ENCODE peak calls at places on chromosomes 3 and 15, in seven cellular contexts. M is GM10248, V is PC-9, P is heart right ventricle, G is breast epithelium, K is tibial artery, J is endothelial cell of umbilical vein. N is an unnamed sample.

GRCh38 chr3:101533603-101533968 is 20.6 kb upstream of the SENP7 start:
- DNase-seq in M (no peak), V (no peak), P (no peak), G (no peak), K (no peak), J (no peak), N (no peak)

GRCh38 chr15:101841656-101842055 is 29.7 kb downstream of the OR4F15 start:
- DNase-seq in M (no peak), V (no peak), P (no peak), G (no peak), K (no peak), J (no peak), N (no peak)

GRCh38 chr3:98021821-98022220 is 13.3 kb downstream of the GABRR3 start:
- DNase-seq in M (no peak), V (no peak), P (no peak), G (no peak), K (no peak), J (no peak), N (no peak)

GRCh38 chr3:184379375-184380209 is at the start of gene CHRD:
- DNase-seq in M (no peak), V (no peak), P (no peak), G (no peak), K (no peak), J (no peak), N (peak)

GRCh38 chr15:51424780-51425179 is 83.3 kb downstream of the GLDN start:
- DNase-seq in M (no peak), V (peak), P (no peak), G (no peak), K (no peak), J (peak), N (no peak)

GRCh38 chr3:59867185-59868002 is 817.6 kb upstream of the CFAP20DC start:
- DNase-seq in M (no peak), V (no peak), P (no peak), G (no peak), K (no peak), J (no peak), N (no peak)

GRCh38 chr3:100123112-100123511 is 8.8 kb upstream of the FILIP1L start:
- DNase-seq in M (no peak), V (no peak), P (no peak), G (no peak), K (no peak), J (no peak), N (no peak)

GRCh38 chr3:147354621-147355020 is 51.7 kb downstream of the ZIC4 start:
- DNase-seq in M (no peak), V (no peak), P (no peak), G (no peak), K (no peak), J (no peak), N (no peak)

GRCh38 chr15:100726426-100727190 is 124.2 kb downstream of the ASB7 start:
- DNase-seq in M (peak), V (no peak), P (no peak), G (no peak), K (no peak), J (no peak), N (peak)

GRCh38 chr3:11591006-11591360 is 52.7 kb downstream of the VGLL4 start:
- DNase-seq in M (no peak), V (no peak), P (no peak), G (no peak), K (no peak), J (no peak), N (no peak)

GRCh38 chr15:64636101-64636500 is 139.3 kb downstream of the RBPMS2 start:
- DNase-seq in M (no peak), V (no peak), P (no peak), G (no peak), K (no peak), J (peak), N (no peak)

GRCh38 chr15:64695571-64695992 is 79.8 kb downstream of the RBPMS2 start:
- DNase-seq in M (no peak), V (no peak), P (peak), G (no peak), K (peak), J (no peak), N (no peak)

GRCh38 chr3:171284308-171285075 is 175.7 kb downstream of the TNIK start:
- DNase-seq in M (peak), V (peak), P (peak), G (no peak), K (peak), J (peak), N (peak)

GRCh38 chr15:34588046-34588674 is 4.7 kb upstream of the GOLGA8B start:
- DNase-seq in M (peak), V (peak), P (peak), G (peak), K (peak), J (peak), N (peak)

GRCh38 chr15:55289011-55289572 is 521 bp downstream of the RAB27A start:
- DNase-seq in M (peak), V (peak), P (no peak), G (peak), K (peak), J (peak), N (peak)

GRCh38 chr15:35479423-35479822 is 66.5 kb downstream of the DPH6 start:
- DNase-seq in M (no peak), V (no peak), P (no peak), G (no peak), K (no peak), J (no peak), N (no peak)

GRCh38 chr3:155232605-155233004 is 60.9 kb downstream of the STRIT1 start:
- DNase-seq in M (no peak), V (peak), P (peak), G (peak), K (peak), J (no peak), N (no peak)

GRCh38 chr15:69760263-69760855 is 307.7 kb downstream of the RPLP1 start:
- DNase-seq in M (no peak), V (no peak), P (no peak), G (no peak), K (peak), J (no peak), N (no peak)

GRCh38 chr15:59376735-59377134 is 4.1 kb upstream of the MYO1E start:
- DNase-seq in M (no peak), V (no peak), P (no peak), G (no peak), K (no peak), J (peak), N (no peak)

GRCh38 chr3:58520403-58520784 is 16.6 kb downstream of the ACOX2 start:
- DNase-seq in M (no peak), V (no peak), P (no peak), G (no peak), K (no peak), J (no peak), N (no peak)

GRCh38 chr15:82698711-82699345 is 10.8 kb downstream of the AP3B2 start:
- DNase-seq in M (no peak), V (no peak), P (no peak), G (no peak), K (no peak), J (no peak), N (no peak)

GRCh38 chr3:186432944-186433732 is 71.1 kb upstream of the DGKG start:
- DNase-seq in M (no peak), V (no peak), P (no peak), G (no peak), K (no peak), J (no peak), N (no peak)

GRCh38 chr15:82538961-82539689 is 1.1 kb downstream of the RPS17 start:
- DNase-seq in M (no peak), V (no peak), P (no peak), G (no peak), K (no peak), J (peak), N (no peak)

GRCh38 chr3:52978109-52978754 is 67.6 kb downstream of the SFMBT1 start:
- DNase-seq in M (no peak), V (no peak), P (peak), G (no peak), K (no peak), J (no peak), N (no peak)

GRCh38 chr3:184235381-184236032 is 6.1 kb downstream of the VWA5B2 start:
- DNase-seq in M (no peak), V (no peak), P (no peak), G (no peak), K (no peak), J (no peak), N (no peak)

GRCh38 chr15:70758790-70759462 is 4.4 kb downstream of the UACA start:
- DNase-seq in M (no peak), V (no peak), P (no peak), G (no peak), K (no peak), J (no peak), N (no peak)

GRCh38 chr3:103195201-103195600 is 760.4 kb downstream of the ZPLD1 start:
- DNase-seq in M (no peak), V (no peak), P (no peak), G (no peak), K (no peak), J (no peak), N (no peak)

GRCh38 chr3:40602778-40603385 is 78.1 kb downstream of the ZNF621 start:
- DNase-seq in M (no peak), V (no peak), P (no peak), G (no peak), K (no peak), J (no peak), N (no peak)

GRCh38 chr3:172201136-172201989 is 162.0 kb downstream of the FNDC3B start:
- DNase-seq in M (no peak), V (no peak), P (peak), G (peak), K (peak), J (peak), N (no peak)

GRCh38 chr3:190381356-190381940 is 6.5 kb upstream of the CLDN16 start:
- DNase-seq in M (no peak), V (no peak), P (no peak), G (no peak), K (no peak), J (no peak), N (no peak)

GRCh38 chr3:175585898-175586297 is 726.8 kb downstream of the NAALADL2 start:
- DNase-seq in M (no peak), V (peak), P (no peak), G (no peak), K (no peak), J (peak), N (no peak)

GRCh38 chr15:40330368-40330836 is 6.9 kb downstream of the INAFM2 start:
- DNase-seq in M (no peak), V (no peak), P (peak), G (peak), K (no peak), J (no peak), N (no peak)

GRCh38 chr15:26051771-26052685 is 188.9 kb upstream of the ATP10A start:
- DNase-seq in M (no peak), V (no peak), P (no peak), G (no peak), K (peak), J (no peak), N (no peak)

GRCh38 chr3:153165211-153165815 is 3.3 kb downstream of the RAP2B start:
- DNase-seq in M (no peak), V (no peak), P (no peak), G (no peak), K (no peak), J (peak), N (no peak)

GRCh38 chr3:142274908-142275307 is 49.5 kb upstream of the GK5 start:
- DNase-seq in M (no peak), V (no peak), P (no peak), G (no peak), K (no peak), J (no peak), N (no peak)

GRCh38 chr3:142278451-142278850 is 53.1 kb upstream of the GK5 start:
- DNase-seq in M (no peak), V (no peak), P (no peak), G (no peak), K (no peak), J (no peak), N (no peak)

GRCh38 chr3:142276780-142277179 is 51.4 kb upstream of the GK5 start:
- DNase-seq in M (no peak), V (no peak), P (no peak), G (no peak), K (no peak), J (no peak), N (no peak)

GRCh38 chr3:142273501-142273900 is 48.1 kb upstream of the GK5 start:
- DNase-seq in M (no peak), V (no peak), P (no peak), G (no peak), K (no peak), J (no peak), N (no peak)

DNA sequence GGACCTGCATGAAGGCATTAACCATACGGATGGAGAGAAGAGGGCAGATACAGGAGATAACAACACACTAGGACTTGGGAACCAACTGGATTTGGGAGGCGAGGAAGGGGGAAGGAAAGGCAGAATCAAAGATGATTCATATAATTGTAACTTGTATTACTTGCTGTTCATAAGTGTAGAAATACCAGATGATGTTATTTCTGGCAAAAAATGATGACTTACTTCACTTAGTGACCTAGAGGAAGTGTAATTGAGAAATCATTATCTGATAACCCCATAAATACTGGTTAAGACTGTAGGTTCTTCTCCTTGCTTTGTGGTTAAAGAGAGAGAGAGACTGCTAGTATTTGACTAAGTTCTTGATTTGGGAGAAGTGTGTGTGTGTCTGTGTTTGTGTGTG is 50.5 kb upstream of the GK5 start:
- DNase-seq in M (no peak), V (no peak), P (no peak), G (no peak), K (no peak), J (no peak), N (no peak)
- TF ChIP-seq CTCF in M (no peak), V (no peak), P (no peak), G (no peak), K (no peak), J (no peak), N (no peak)

GRCh38 chr15:76903251-76903681 is 1.9 kb downstream of the SCAPER start:
- DNase-seq in M (peak), V (no peak), P (no peak), G (no peak), K (no peak), J (peak), N (peak)
- TF ChIP-seq CTCF in M (peak), V (peak), P (peak), G (no peak), K (no peak), J (no peak), N (peak)

GRCh38 chr3:133273346-133273745 is 126.5 kb upstream of the BFSP2 start:
- DNase-seq in M (no peak), V (no peak), P (no peak), G (no peak), K (no peak), J (no peak), N (no peak)

GRCh38 chr3:133271491-133271890 is 128.4 kb upstream of the BFSP2 start:
- DNase-seq in M (no peak), V (no peak), P (no peak), G (no peak), K (no peak), J (no peak), N (no peak)

GRCh38 chr3:133277813-133278212 is 122.0 kb upstream of the BFSP2 start:
- DNase-seq in M (no peak), V (no peak), P (no peak), G (no peak), K (no peak), J (peak), N (no peak)

GRCh38 chr3:133276594-133276993 is 123.3 kb upstream of the BFSP2 start:
- DNase-seq in M (no peak), V (no peak), P (no peak), G (no peak), K (no peak), J (no peak), N (no peak)

GRCh38 chr3:133274477-133274876 is 125.4 kb upstream of the BFSP2 start:
- DNase-seq in M (no peak), V (no peak), P (no peak), G (no peak), K (no peak), J (no peak), N (no peak)
- TF ChIP-seq CTCF in M (no peak), V (no peak), P (no peak), G (no peak), K (no peak), J (no peak), N (no peak)

GRCh38 chr15:94229591-94230365 is 1.6 kb upstream of the MCTP2 start:
- DNase-seq in M (peak), V (no peak), P (no peak), G (no peak), K (no peak), J (no peak), N (peak)

GRCh38 chr15:94232107-94232506 is 746 bp downstream of the MCTP2 start:
- DNase-seq in M (no peak), V (no peak), P (no peak), G (no peak), K (no peak), J (no peak), N (no peak)

GRCh38 chr15:94231728-94232086 is 346 bp downstream of the MCTP2 start:
- DNase-seq in M (peak), V (no peak), P (no peak), G (no peak), K (peak), J (no peak), N (peak)

GRCh38 chr15:94230436-94230885 is 900 bp upstream of the MCTP2 start:
- DNase-seq in M (no peak), V (no peak), P (no peak), G (no peak), K (no peak), J (no peak), N (no peak)

GRCh38 chr15:94230886-94231727 is at the start of gene MCTP2:
- DNase-seq in M (peak), V (peak), P (peak), G (peak), K (peak), J (peak), N (peak)
- TF ChIP-seq CTCF in M (no peak), V (no peak), P (no peak), G (no peak), K (no peak), J (no peak), N (no peak)

GRCh38 chr15:62528505-62528904 is 363.4 kb upstream of the C2CD4B start:
- DNase-seq in M (no peak), V (no peak), P (no peak), G (no peak), K (no peak), J (no peak), N (no peak)
- TF ChIP-seq CTCF in M (no peak), V (no peak), P (no peak), G (no peak), K (no peak), J (no peak), N (no peak)

DNA sequence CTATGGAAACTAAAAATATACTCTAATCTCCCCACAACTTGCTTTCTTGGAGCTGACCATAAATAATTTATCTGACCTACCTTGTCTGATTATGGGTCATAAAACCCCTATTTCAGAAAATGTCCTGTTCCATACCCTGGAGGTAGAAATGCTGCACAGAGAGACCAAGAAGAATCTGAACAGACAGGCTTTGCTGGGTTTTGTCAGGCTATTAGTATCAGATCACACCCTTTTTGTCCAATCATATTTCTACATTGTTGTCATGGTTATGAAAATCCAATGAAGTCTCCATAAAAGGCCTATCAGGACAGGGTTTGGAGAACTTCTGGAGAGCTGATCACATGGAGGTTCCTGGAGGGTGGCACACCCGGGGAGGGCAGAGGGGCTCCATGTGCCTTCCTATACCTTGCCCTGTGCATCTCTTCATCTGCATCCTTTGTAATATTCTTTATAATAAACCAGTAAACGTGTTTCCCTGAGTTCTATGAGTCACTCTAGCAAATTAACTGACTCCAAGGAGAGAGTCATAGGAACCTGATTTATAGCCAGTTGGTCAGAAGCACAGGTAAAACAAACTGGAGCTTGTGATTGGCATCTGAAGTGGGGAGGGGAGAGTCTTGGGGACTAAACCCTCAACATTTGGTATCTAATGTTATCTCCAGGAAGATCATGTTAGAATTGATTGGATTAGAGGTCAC is 58.1 kb downstream of the NGLY1 start:
- DNase-seq in M (no peak), V (peak), P (no peak), G (no peak), K (no peak), J (no peak), N (no peak)
- TF ChIP-seq CTCF in M (no peak), V (no peak), P (no peak), G (no peak), K (no peak), J (no peak), N (no peak)

N was measured in GM20000.